ENCODE peak calls at places on chromosome 15, in five cellular contexts. Z is IMR-90, W is H9, L is H1, K is mesenchymal stem cell. D is an unnamed sample.

GRCh38 chr15:25739687-25740121 is 123.4 kb downstream of the ATP10A start:
- DNase-seq in K (no peak), Z (peak), L (no peak), W (peak), D (no peak)

GRCh38 chr15:99703603-99704443 is 29.4 kb downstream of the LYSMD4 start:
- DNase-seq in Z (peak), L (no peak), W (no peak), K (peak), D (no peak)

GRCh38 chr15:70018646-70019600 is 78.8 kb downstream of the TLE3 start:
- DNase-seq in L (no peak), W (no peak), Z (no peak), K (no peak), D (no peak)

GRCh38 chr15:98455899-98456298 is 192.4 kb upstream of the IGF1R start:
- DNase-seq in W (no peak), K (no peak), Z (no peak), L (no peak), D (no peak)

GRCh38 chr15:50953302-50953701 is 44.8 kb downstream of the AP4E1 start:
- DNase-seq in Z (peak), L (no peak), K (peak), W (no peak), D (no peak)

GRCh38 chr15:36278219-36278618 is 301.2 kb upstream of the CDIN1 start:
- DNase-seq in K (peak), W (peak), Z (peak), L (no peak), D (no peak)

GRCh38 chr15:78906310-78906608 is 33.6 kb downstream of the MORF4L1 start:
- DNase-seq in L (no peak), W (no peak), K (peak), Z (peak), D (no peak)

GRCh38 chr15:52308446-52309153 is 13.0 kb upstream of the MYO5C start:
- DNase-seq in W (no peak), L (no peak), K (no peak), Z (no peak), D (no peak)

GRCh38 chr15:92268900-92269299 is 124.8 kb upstream of the ST8SIA2 start:
- DNase-seq in L (no peak), K (no peak), Z (no peak), W (peak), D (no peak)

GRCh38 chr15:50758712-50759205 is 6.7 kb downstream of the SPPL2A start:
- DNase-seq in W (no peak), L (no peak), Z (peak), K (no peak), D (no peak)

GRCh38 chr15:51904931-51905330 is 66.6 kb downstream of the LEO1 start:
- DNase-seq in K (no peak), W (no peak), Z (peak), L (no peak), D (no peak)

GRCh38 chr15:44034933-44035624 is 160.0 kb downstream of the FRMD5 start:
- DNase-seq in Z (peak), W (no peak), K (no peak), L (no peak), D (no peak)

GRCh38 chr15:100572362-100572983 is 29.5 kb downstream of the LINS1 start:
- DNase-seq in L (no peak), Z (peak), K (peak), W (no peak), D (no peak)

GRCh38 chr15:56369234-56369633 is 4.0 kb downstream of the TEX9 start:
- DNase-seq in L (no peak), K (no peak), Z (no peak), W (no peak), D (no peak)

GRCh38 chr15:59180946-59181345 is 25.7 kb upstream of the LDHAL6B start:
- DNase-seq in L (no peak), W (no peak), Z (peak), K (peak), D (no peak)

GRCh38 chr15:80173022-80173759 is 20.4 kb downstream of the FAH start:
- DNase-seq in L (peak), W (peak), Z (peak), K (peak), D (peak)

GRCh38 chr15:22262613-22263020 is 182.3 kb downstream of the OR4M2 start:
- DNase-seq in W (no peak), L (no peak), K (no peak), Z (no peak), D (no peak)

GRCh38 chr15:36501063-36501678 is 78.3 kb upstream of the CDIN1 start:
- DNase-seq in W (peak), L (no peak), K (peak), Z (peak), D (peak)

GRCh38 chr15:51290720-51291119 is 47.7 kb downstream of the CYP19A1 start:
- DNase-seq in W (no peak), L (no peak), Z (no peak), K (no peak), D (no peak)

GRCh38 chr15:28952666-28953491 is 67.1 kb downstream of the APBA2 start:
- DNase-seq in L (peak), K (no peak), W (peak), Z (no peak), D (no peak)

GRCh38 chr15:66565731-66566130 is at the start of gene LCTL:
- DNase-seq in W (peak), L (peak), K (peak), Z (peak), D (peak)

GRCh38 chr15:85421116-85421925 is 40.9 kb downstream of the AKAP13 start:
- DNase-seq in K (peak), L (no peak), Z (peak), W (no peak), D (no peak)

GRCh38 chr15:31563421-31563820 is 236.8 kb downstream of the KLF13 start:
- DNase-seq in W (no peak), K (no peak), L (no peak), Z (no peak), D (no peak)

GRCh38 chr15:87121357-87121756 is 1041.7 kb downstream of the AGBL1 start:
- DNase-seq in W (no peak), L (no peak), K (peak), Z (no peak), D (no peak)

GRCh38 chr15:48647963-48648362 is 2.5 kb upstream of the FBN1 start:
- DNase-seq in W (peak), L (no peak), K (peak), Z (peak), D (no peak)

GRCh38 chr15:98382139-98382538 is 266.2 kb upstream of the IGF1R start:
- DNase-seq in L (peak), W (peak), Z (no peak), K (no peak), D (no peak)

GRCh38 chr15:96406701-96407100 is 76.2 kb downstream of the NR2F2 start:
- DNase-seq in Z (no peak), L (no peak), K (no peak), W (no peak), D (no peak)

GRCh38 chr15:101031203-101031602 is 112.0 kb downstream of the LRRK1 start:
- DNase-seq in L (peak), Z (peak), W (peak), K (peak), D (no peak)

GRCh38 chr15:101293122-101293521 is 1.9 kb downstream of the SNRPA1 start:
- DNase-seq in Z (no peak), W (no peak), K (peak), L (no peak), D (no peak)

DNA sequence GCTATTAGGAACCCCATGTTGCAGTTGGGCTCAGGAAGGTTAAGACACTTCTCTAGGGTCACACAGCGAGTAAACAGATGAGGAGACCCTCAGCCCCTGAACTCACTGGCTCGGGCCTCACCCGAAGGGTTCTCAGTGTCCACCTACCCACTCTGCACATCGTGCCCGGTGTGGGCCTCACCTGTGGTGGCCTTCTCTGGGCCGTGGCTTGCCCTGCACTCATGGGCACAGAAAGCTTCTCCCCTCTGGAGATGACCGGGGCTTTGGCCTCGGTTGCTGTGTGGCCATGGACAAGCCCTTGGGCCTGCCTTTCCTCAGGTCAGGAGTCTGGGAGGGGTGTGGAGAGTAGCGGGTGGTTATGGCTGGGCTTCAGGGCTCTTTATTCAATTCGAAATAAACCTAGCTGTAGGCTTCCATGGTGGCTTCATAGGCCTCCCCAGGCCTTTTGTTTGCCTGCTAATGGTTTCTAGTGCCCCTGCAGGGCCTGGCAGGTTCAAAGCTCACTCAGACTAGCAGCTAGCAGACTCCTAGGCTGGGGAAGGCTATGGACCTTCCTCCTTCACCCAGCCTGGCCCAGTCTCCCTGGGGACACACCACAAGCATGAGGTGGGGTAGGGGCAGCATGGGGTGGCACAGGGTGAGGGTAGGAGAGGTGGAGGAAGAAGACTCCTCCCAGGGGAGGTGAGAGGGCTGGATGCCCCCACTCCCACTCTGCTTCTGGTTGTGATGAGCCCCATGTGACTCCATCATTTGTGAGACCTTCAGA is 103.1 kb downstream of the LINGO1 start:
- DNase-seq in W (no peak), Z (no peak), K (no peak), L (no peak), D (no peak)
- H3K14ac ChIP-seq in W (no peak), Z (peak), K (peak), L (no peak), D (no peak)

GRCh38 chr15:72239652-72240051 is 8.7 kb upstream of the PKM start:
- DNase-seq in K (no peak), Z (no peak), L (no peak), W (no peak), D (no peak)
- H2BK15ac ChIP-seq in K (no peak), Z (no peak), L (no peak), W (no peak), D (no peak)

DNA sequence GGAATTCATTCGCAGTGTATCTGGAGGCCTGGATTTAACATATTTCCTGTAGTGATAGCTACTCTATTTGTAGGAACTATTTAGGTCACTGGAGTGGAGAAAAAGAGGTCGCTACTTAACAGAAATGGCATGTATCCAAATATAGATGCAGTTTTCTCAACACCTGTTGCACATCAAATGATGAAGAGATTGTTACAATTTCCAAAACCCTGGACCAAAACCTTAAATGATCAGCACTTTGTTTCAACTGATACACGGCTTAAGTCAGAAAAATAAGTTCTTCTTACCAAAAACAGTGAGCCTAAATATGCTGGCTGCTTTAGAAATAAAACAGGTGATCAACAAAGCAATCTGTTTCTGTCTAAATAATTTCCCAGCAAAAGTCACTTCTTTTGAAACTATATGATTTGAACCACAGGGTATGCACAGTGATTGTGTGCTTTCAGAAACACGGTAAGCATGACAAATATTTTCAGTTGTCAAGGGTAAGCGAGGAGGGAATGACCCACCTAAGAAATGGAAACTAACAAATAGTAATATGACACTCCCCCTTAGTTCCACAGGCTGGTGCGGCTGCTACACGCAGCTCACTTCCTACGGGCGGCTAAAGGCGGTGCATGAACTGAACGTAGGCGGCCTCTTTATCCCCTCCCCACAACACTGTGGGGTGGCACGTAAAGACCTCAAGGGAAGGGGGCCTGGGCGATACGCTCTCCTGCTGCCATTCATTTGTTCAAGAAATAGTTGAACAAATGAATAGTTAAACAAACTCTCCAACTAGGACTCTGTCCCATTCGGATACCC is 1.1 kb downstream of the EHD4 start:
- DNase-seq in Z (peak), L (no peak), K (peak), W (peak), D (peak)
- H3K14ac ChIP-seq in Z (peak), L (peak), K (peak), W (no peak), D (no peak)

GRCh38 chr15:76035593-76035992 is 23.4 kb upstream of the NRG4 start:
- DNase-seq in K (no peak), Z (no peak), W (no peak), L (no peak), D (no peak)

GRCh38 chr15:76038512-76038911 is 21.3 kb upstream of the TMEM266 start:
- DNase-seq in K (no peak), L (no peak), Z (no peak), W (no peak), D (no peak)

GRCh38 chr15:76032046-76032445 is 19.8 kb upstream of the NRG4 start:
- DNase-seq in K (no peak), W (no peak), L (no peak), Z (no peak), D (no peak)

GRCh38 chr15:76034111-76034510 is 21.9 kb upstream of the NRG4 start:
- DNase-seq in Z (no peak), K (no peak), W (no peak), L (no peak), D (no peak)

GRCh38 chr15:76033438-76033837 is 21.2 kb upstream of the NRG4 start:
- DNase-seq in K (no peak), L (no peak), Z (no peak), W (no peak), D (no peak)
- H2BK15ac ChIP-seq in K (no peak), L (no peak), Z (no peak), W (no peak), D (no peak)

DNA sequence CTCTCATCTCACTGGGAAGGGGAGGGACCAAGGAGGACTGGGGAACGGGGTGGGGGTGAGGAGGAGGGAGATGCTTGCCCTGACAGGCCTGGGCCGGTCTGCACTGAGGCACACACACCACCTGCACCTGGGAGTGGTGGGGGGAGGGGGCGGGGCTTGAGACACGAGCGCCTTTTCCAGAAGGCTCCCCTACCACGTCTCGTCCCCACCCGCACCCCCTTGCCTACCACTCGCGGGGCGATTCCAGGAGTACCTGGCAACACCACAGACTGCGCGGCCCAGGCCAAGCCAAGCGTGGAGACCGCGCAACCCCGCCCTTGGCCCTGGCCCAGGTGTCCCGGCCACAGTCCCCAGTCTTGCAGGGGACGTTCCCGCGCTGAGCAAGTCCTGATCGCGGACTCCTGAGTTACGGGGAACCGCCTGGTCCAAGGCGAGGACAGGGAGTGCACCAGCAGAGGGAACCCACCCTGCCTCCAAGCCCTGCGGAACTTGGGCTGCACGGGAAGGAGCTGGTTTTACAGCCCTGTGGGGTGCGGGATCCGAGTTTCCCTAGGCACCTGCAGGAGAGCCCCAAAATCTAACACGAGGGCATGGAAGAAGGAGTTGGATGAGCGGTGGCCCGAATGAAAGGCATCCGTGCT is 68.1 kb upstream of the SH3GL3 start:
- DNase-seq in Z (no peak), L (peak), W (peak), K (no peak), D (no peak)
- H3K14ac ChIP-seq in Z (no peak), L (no peak), W (peak), K (no peak), D (peak)

GRCh38 chr15:53831907-53832793 is 72.7 kb upstream of the WDR72 start:
- DNase-seq in Z (no peak), W (no peak), K (no peak), L (no peak), D (no peak)
- H2BK15ac ChIP-seq in Z (no peak), W (no peak), K (no peak), L (no peak), D (no peak)

DNA sequence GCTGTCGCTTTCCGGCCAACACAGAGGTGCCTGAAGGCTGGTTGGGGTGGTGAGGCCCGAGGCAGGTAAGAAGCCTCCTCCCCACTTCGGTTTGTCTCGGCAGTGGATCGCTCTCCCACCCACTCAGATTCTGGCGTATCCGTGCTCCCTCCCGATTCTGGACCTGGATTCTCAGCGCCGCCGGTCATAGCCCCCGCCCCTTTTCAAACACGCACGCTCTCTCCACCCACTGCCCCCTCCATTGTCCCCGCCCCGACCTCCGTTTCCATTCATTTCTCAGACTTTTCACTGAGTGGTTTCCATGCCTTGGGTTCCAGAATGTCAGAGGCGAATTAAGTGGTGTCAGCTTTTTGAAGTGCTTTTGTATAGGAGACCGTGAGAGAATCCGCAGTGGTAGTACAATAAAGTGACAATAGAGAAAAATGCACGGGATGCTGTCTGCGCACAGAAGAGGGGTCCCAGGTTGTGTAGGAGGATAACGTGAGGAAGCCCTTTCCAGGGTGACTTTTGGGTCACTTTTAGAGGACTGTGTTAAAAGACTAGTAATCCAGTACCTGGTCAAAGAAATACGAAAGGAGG is at the start of gene SENP8:
- DNase-seq in L (no peak), W (no peak), K (no peak), Z (no peak), D (no peak)
- H3K14ac ChIP-seq in L (no peak), W (peak), K (peak), Z (peak), D (peak)

GRCh38 chr15:65377976-65378366 is at the start of gene IGDCC3:
- DNase-seq in L (peak), Z (no peak), K (peak), W (peak), D (peak)
- H2BK15ac ChIP-seq in L (peak), Z (no peak), K (peak), W (no peak), D (peak)